ENCODE peak calls at places on chromosomes 7 and 10, in eight cellular contexts. Q is stimulated activated naive CD4-positive, alpha-beta T cell; E is hepatocyte; R is epithelial cell of prostate; Y is MM.1S; Z is GDM1; D is stimulated activated CD8-positive, alpha-beta memory T cell treated with anti-CD3 and anti-CD28 coated beads, Interleukin-2, amount 100 ng/mL, for 48 hours; S is progenitor cell of endocrine pancreas. C is an unnamed sample.

GRCh38 chr7:2735744-2736143 is 47.7 kb downstream of the AMZ1 start:
- DNase-seq in Y (no peak), D (no peak), R (no peak), Z (no peak), Q (no peak), S (no peak), E (no peak), C (no peak)

GRCh38 chr7:151440799-151441443 is 980 bp upstream of the CRYGN start:
- DNase-seq in S (no peak), Z (no peak), D (no peak), Y (no peak), R (no peak), E (no peak), Q (no peak), C (no peak)

GRCh38 chr10:112404612-112405011 is 30.7 kb downstream of the ACSL5 start:
- DNase-seq in D (no peak), Y (no peak), E (peak), Z (no peak), R (peak), S (no peak), Q (no peak), C (peak)

GRCh38 chr7:77674878-77675277 is 21.4 kb upstream of the RSBN1L start:
- DNase-seq in S (no peak), R (peak), E (peak), D (no peak), Y (no peak), Z (no peak), Q (no peak), C (peak)

GRCh38 chr7:44291066-44291732 is 34.2 kb downstream of the CAMK2B start:
- DNase-seq in Q (no peak), Z (no peak), S (peak), Y (no peak), D (no peak), E (no peak), R (no peak), C (no peak)

GRCh38 chr7:151371266-151371665 is 29.7 kb downstream of the NUB1 start:
- DNase-seq in R (no peak), D (no peak), Z (no peak), S (no peak), Y (no peak), E (no peak), Q (no peak), C (no peak)

GRCh38 chr10:96468845-96469244 is 44.9 kb downstream of the TLL2 start:
- DNase-seq in D (no peak), Q (no peak), R (no peak), E (no peak), Z (no peak), S (no peak), Y (no peak), C (no peak)

GRCh38 chr7:97680622-97681021 is 51.3 kb upstream of the TAC1 start:
- DNase-seq in R (no peak), E (no peak), D (no peak), Y (no peak), Q (no peak), Z (no peak), S (no peak), C (no peak)

GRCh38 chr7:11807000-11807399 is 25.0 kb downstream of the THSD7A start:
- DNase-seq in Q (no peak), E (no peak), Y (no peak), S (no peak), R (no peak), D (no peak), Z (no peak), C (no peak)

GRCh38 chr7:47326220-47326619 is 255.7 kb downstream of the TNS3 start:
- DNase-seq in Q (no peak), E (peak), Y (no peak), R (peak), S (no peak), Z (no peak), D (no peak), C (peak)

GRCh38 chr10:23096814-23097549 is 1.6 kb downstream of the MSRB2 start:
- DNase-seq in E (peak), Z (no peak), Y (no peak), Q (no peak), R (no peak), D (no peak), S (no peak), C (no peak)

GRCh38 chr10:126021833-126022500 is 125.6 kb downstream of the FANK1 start:
- DNase-seq in S (no peak), Z (no peak), Y (no peak), E (no peak), Q (no peak), R (no peak), D (no peak), C (no peak)

GRCh38 chr7:20744913-20745587 is 41.6 kb downstream of the SP8 start:
- DNase-seq in R (peak), S (no peak), Y (no peak), Z (no peak), Q (no peak), E (peak), D (no peak), C (peak)

GRCh38 chr7:98705620-98706019 is 88.5 kb downstream of the NPTX2 start:
- DNase-seq in Z (no peak), R (no peak), S (no peak), D (no peak), Q (no peak), Y (no peak), E (no peak), C (no peak)

GRCh38 chr7:126667742-126668366 is 584.9 kb downstream of the GRM8 start:
- DNase-seq in E (no peak), Z (no peak), S (no peak), D (no peak), R (no peak), Y (no peak), Q (no peak), C (no peak)

GRCh38 chr10:60430017-60430416 is 40.3 kb upstream of the ANK3 start:
- DNase-seq in R (no peak), S (no peak), Q (no peak), Y (no peak), D (no peak), E (no peak), Z (no peak), C (peak)

GRCh38 chr7:12889391-12889790 is 202.0 kb downstream of the ARL4A start:
- DNase-seq in E (no peak), S (no peak), Q (no peak), R (no peak), D (no peak), Y (no peak), Z (no peak), C (no peak)

GRCh38 chr7:34019431-34019830 is 114.1 kb downstream of the BMPER start:
- DNase-seq in Z (no peak), D (no peak), E (no peak), S (no peak), Y (no peak), R (no peak), Q (no peak), C (no peak)

GRCh38 chr10:126904807-126905686 is at the start of gene DOCK1:
- DNase-seq in D (no peak), Y (no peak), Z (no peak), Q (no peak), E (peak), R (no peak), S (peak), C (peak)

GRCh38 chr7:149753370-149754233 is 19.8 kb downstream of the ZNF467 start:
- DNase-seq in D (no peak), Y (no peak), R (no peak), Z (no peak), S (peak), E (peak), Q (no peak), C (no peak)

GRCh38 chr10:1607466-1607865 is 129.9 kb downstream of the ADARB2 start:
- DNase-seq in E (no peak), Q (no peak), Z (no peak), R (no peak), Y (no peak), D (no peak), S (no peak), C (no peak)

GRCh38 chr7:74452748-74453320 is 872 bp upstream of the GTF2IRD1 start:
- DNase-seq in Z (no peak), D (no peak), Q (no peak), R (peak), S (no peak), E (peak), Y (no peak), C (no peak)

GRCh38 chr7:113062499-113062898 is 24.1 kb downstream of the GPR85 start:
- DNase-seq in Y (no peak), D (no peak), Z (no peak), S (no peak), E (no peak), R (no peak), Q (no peak), C (no peak)

GRCh38 chr7:102012941-102013461 is 195.6 kb downstream of the CUX1 start:
- DNase-seq in R (no peak), Q (no peak), Y (no peak), E (peak), D (no peak), S (no peak), Z (no peak), C (peak)

GRCh38 chr7:91557789-91558396 is 293.7 kb downstream of the FZD1 start:
- DNase-seq in D (no peak), E (no peak), Z (no peak), Y (no peak), Q (no peak), R (peak), S (no peak), C (peak)

GRCh38 chr7:50056131-50056530 is 36.9 kb downstream of the ZPBP start:
- DNase-seq in Y (no peak), Q (no peak), Z (no peak), E (no peak), R (no peak), D (no peak), S (no peak), C (no peak)

GRCh38 chr10:51983481-51983880 is 284.1 kb upstream of the CSTF2T start:
- DNase-seq in S (no peak), Y (no peak), E (no peak), Q (no peak), Z (no peak), R (no peak), D (no peak), C (no peak)

GRCh38 chr10:78438907-78439809 is 405.5 kb downstream of the RPS24 start:
- DNase-seq in R (no peak), Q (no peak), E (no peak), Y (no peak), D (no peak), Z (no peak), S (no peak), C (no peak)

GRCh38 chr7:106616692-106617052 is 44.3 kb downstream of the CCDC71L start:
- DNase-seq in Y (no peak), S (no peak), E (no peak), R (no peak), Z (no peak), Q (no peak), D (no peak), C (no peak)